ENCODE peak calls at places on chromosome 7, in four cellular contexts. H is H9, G is IMR-90, E is mesendoderm. Z is an unnamed sample.

GRCh38 chr7:149027560-149028345 is 552 bp downstream of the PDIA4 start:
- DNase-seq in G (peak), E (no peak), H (no peak), Z (no peak)

GRCh38 chr7:107773027-107773426 is 29.1 kb downstream of the CBLL1 start:
- DNase-seq in H (no peak), E (no peak), G (no peak), Z (no peak)

GRCh38 chr7:32616625-32617024 is 121.3 kb downstream of the AVL9 start:
- DNase-seq in G (peak), E (peak), H (no peak), Z (no peak)

GRCh38 chr7:27375958-27376357 is 133.4 kb downstream of the EVX1 start:
- DNase-seq in E (peak), G (no peak), H (peak), Z (no peak)

GRCh38 chr7:53541467-53541866 is 506.0 kb downstream of the POM121L12 start:
- DNase-seq in H (no peak), G (no peak), E (no peak), Z (no peak)

GRCh38 chr7:86776136-86776535 is 132.4 kb downstream of the GRM3 start:
- DNase-seq in G (no peak), H (no peak), E (no peak), Z (no peak)

GRCh38 chr7:143074141-143074540 is 22.0 kb downstream of the OR6V1 start:
- DNase-seq in G (no peak), H (no peak), E (no peak), Z (no peak)

GRCh38 chr7:43769791-43770465 is 11.4 kb downstream of the BLVRA start:
- DNase-seq in H (no peak), G (no peak), E (no peak), Z (no peak)

GRCh38 chr7:88146611-88147010 is 73.2 kb downstream of the SRI start:
- DNase-seq in G (no peak), E (no peak), H (no peak), Z (no peak)

GRCh38 chr7:69934475-69934903 is 336.2 kb downstream of the AUTS2 start:
- DNase-seq in E (no peak), G (no peak), H (no peak), Z (no peak)

GRCh38 chr7:112509390-112509789 is 28.6 kb downstream of the LSMEM1 start:
- DNase-seq in E (no peak), G (no peak), H (no peak), Z (no peak)

GRCh38 chr7:37304926-37305325 is 143.7 kb downstream of the ELMO1 start:
- DNase-seq in H (no peak), E (no peak), G (no peak), Z (no peak)

GRCh38 chr7:114710495-114710894 is 211.4 kb upstream of the MDFIC start:
- DNase-seq in E (peak), G (no peak), H (no peak), Z (no peak)

GRCh38 chr7:43674559-43675436 is 54.5 kb downstream of the COA1 start:
- DNase-seq in H (no peak), G (peak), E (no peak), Z (no peak)

GRCh38 chr7:110130669-110131068 is 960.3 kb upstream of the LRRN3 start:
- DNase-seq in G (peak), E (no peak), H (no peak), Z (no peak)

GRCh38 chr7:152336754-152337368 is 98.9 kb downstream of the KMT2C start:
- DNase-seq in H (peak), G (peak), E (peak), Z (no peak)

GRCh38 chr7:102120666-102121065 is 166.0 kb upstream of the SH2B2 start:
- DNase-seq in E (no peak), G (no peak), H (no peak), Z (no peak)

GRCh38 chr7:117777335-117778150 is 95.7 kb downstream of the CTTNBP2 start:
- DNase-seq in H (no peak), E (no peak), G (no peak), Z (no peak)

GRCh38 chr7:33754933-33755928 is 150.1 kb upstream of the BMPER start:
- DNase-seq in E (no peak), G (no peak), H (no peak), Z (no peak)

GRCh38 chr7:128915271-128915819 is 4.8 kb upstream of the KCP start:
- DNase-seq in H (peak), E (no peak), G (no peak), Z (peak)

GRCh38 chr7:81127991-81128390 is 209.1 kb upstream of the SEMA3C start:
- DNase-seq in H (no peak), G (peak), E (no peak), Z (no peak)

GRCh38 chr7:15461576-15461975 is 100.2 kb downstream of the AGMO start:
- DNase-seq in H (no peak), E (peak), G (peak), Z (no peak)

GRCh38 chr7:54773472-54774399 is 14.7 kb upstream of the SEC61G start:
- DNase-seq in G (peak), E (peak), H (peak), Z (peak)

GRCh38 chr7:98250789-98251188 is 1.2 kb downstream of the TECPR1 start:
- DNase-seq in H (no peak), G (no peak), E (peak), Z (no peak)

GRCh38 chr7:130939285-130940095 is 205.5 kb upstream of the KLF14 start:
- DNase-seq in H (no peak), G (peak), E (no peak), Z (no peak)

GRCh38 chr7:42543953-42544352 is 306.9 kb upstream of the GLI3 start:
- DNase-seq in H (no peak), G (no peak), E (no peak), Z (no peak)

GRCh38 chr7:157347217-157347904 is 10.6 kb downstream of the DNAJB6 start:
- DNase-seq in E (no peak), G (peak), H (no peak), Z (no peak)

GRCh38 chr7:14125998-14126397 is 136.5 kb upstream of the ETV1 start:
- DNase-seq in G (peak), H (no peak), E (peak), Z (no peak)

GRCh38 chr7:145644426-145645154 is 472.0 kb upstream of the CNTNAP2 start:
- DNase-seq in H (no peak), G (no peak), E (no peak), Z (no peak)

GRCh38 chr7:102404005-102404861 is 8.1 kb downstream of the PRKRIP1 start:
- DNase-seq in E (peak), G (peak), H (peak), Z (peak)

GRCh38 chr7:102128303-102128702 is 158.4 kb upstream of the SH2B2 start:
- DNase-seq in E (no peak), G (no peak), H (no peak), Z (no peak)

GRCh38 chr7:21218155-21218554 is 209.7 kb upstream of the SP4 start:
- DNase-seq in G (no peak), H (no peak), E (no peak), Z (no peak)
- H3K56ac ChIP-seq in G (no peak), H (no peak), E (no peak), Z (no peak)

GRCh38 chr7:90188281-90188680 is 23.3 kb upstream of the STEAP2 start:
- DNase-seq in G (no peak), H (no peak), E (no peak), Z (no peak)
- H3K56ac ChIP-seq in G (no peak), H (no peak), E (no peak), Z (no peak)

GRCh38 chr7:100603697-100604077 is 1.5 kb downstream of the PCOLCE start:
- DNase-seq in G (peak), H (no peak), E (peak), Z (peak)

GRCh38 chr7:100607111-100607510 is 4.9 kb downstream of the PCOLCE start:
- DNase-seq in H (no peak), E (no peak), G (peak), Z (no peak)

GRCh38 chr7:100604078-100604975 is 2.2 kb downstream of the PCOLCE start:
- DNase-seq in H (peak), G (peak), E (peak), Z (peak)

GRCh38 chr7:100604976-100605911 is 3.1 kb downstream of the PCOLCE start:
- DNase-seq in H (peak), E (no peak), G (no peak), Z (no peak)

DNA sequence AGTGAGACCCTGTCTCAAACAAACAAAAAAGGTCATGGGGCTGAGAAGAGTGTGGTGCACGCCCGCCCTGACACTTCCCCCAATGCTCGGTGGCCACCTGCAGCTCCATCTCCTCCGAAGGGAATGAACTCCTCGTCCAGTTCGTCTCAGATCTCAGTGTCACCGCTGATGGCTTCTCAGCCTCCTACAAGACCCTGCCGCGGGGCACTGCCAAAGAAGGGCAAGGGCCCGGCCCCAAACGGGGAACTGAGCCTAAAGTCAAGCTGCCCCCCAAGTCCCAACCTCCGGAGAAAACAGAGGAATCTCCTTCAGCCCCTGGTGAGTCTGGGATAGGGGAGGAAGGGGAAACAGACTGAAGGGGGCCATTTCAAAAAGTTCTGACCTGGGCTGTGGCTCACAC is 4.2 kb downstream of the PCOLCE start:
- DNase-seq in G (no peak), E (no peak), H (no peak), Z (no peak)
- H3K56ac ChIP-seq in G (no peak), E (no peak), H (no peak), Z (no peak)

GRCh38 chr7:150629347-150629746 is 2.8 kb downstream of the GIMAP6 start:
- DNase-seq in G (no peak), H (no peak), E (no peak), Z (no peak)
- H3K56ac ChIP-seq in G (no peak), H (no peak), E (no peak), Z (no peak)

GRCh38 chr7:2952316-2952715 is 91.4 kb downstream of the CARD11 start:
- DNase-seq in G (no peak), H (no peak), E (no peak), Z (no peak)

GRCh38 chr7:2954433-2954853 is 89.2 kb downstream of the CARD11 start:
- DNase-seq in H (no peak), G (no peak), E (no peak), Z (no peak)

GRCh38 chr7:2953588-2954407 is 89.9 kb downstream of the CARD11 start:
- DNase-seq in H (no peak), G (no peak), E (no peak), Z (no peak)

GRCh38 chr7:2955177-2955768 is 88.4 kb downstream of the CARD11 start:
- DNase-seq in G (no peak), H (no peak), E (no peak), Z (no peak)

GRCh38 chr7:2953099-2953498 is 90.6 kb downstream of the CARD11 start:
- DNase-seq in E (no peak), H (no peak), G (no peak), Z (no peak)
- H3K56ac ChIP-seq in E (no peak), H (no peak), G (no peak), Z (no peak)

GRCh38 chr7:3975371-3975770 is 674.3 kb downstream of the SDK1 start:
- DNase-seq in E (no peak), H (no peak), G (no peak), Z (no peak)
- H3K56ac ChIP-seq in E (no peak), H (no peak), G (no peak), Z (no peak)

GRCh38 chr7:991017-991728 is 8.2 kb downstream of the CYP2W1 start:
- DNase-seq in H (no peak), G (no peak), E (no peak), Z (no peak)
- H3K56ac ChIP-seq in H (no peak), G (no peak), E (no peak), Z (no peak)

GRCh38 chr7:45401851-45402250 is 172.3 kb upstream of the ADCY1 start:
- DNase-seq in E (no peak), H (no peak), G (no peak), Z (no peak)
- H3K56ac ChIP-seq in E (no peak), H (no peak), G (no peak), Z (no peak)

GRCh38 chr7:155987681-155988080 is 175.4 kb upstream of the SHH start:
- DNase-seq in G (no peak), E (no peak), H (peak), Z (no peak)

GRCh38 chr7:155985518-155986427 is 173.5 kb upstream of the SHH start:
- DNase-seq in G (no peak), H (peak), E (no peak), Z (no peak)

GRCh38 chr7:155988421-155988820 is 176.2 kb upstream of the SHH start:
- DNase-seq in H (peak), E (no peak), G (no peak), Z (peak)

GRCh38 chr7:155984609-155985405 is 172.5 kb upstream of the SHH start:
- DNase-seq in E (no peak), G (no peak), H (peak), Z (no peak)

GRCh38 chr7:155986497-155987160 is 174.4 kb upstream of the SHH start:
- DNase-seq in H (peak), G (no peak), E (no peak), Z (peak)
- H3K56ac ChIP-seq in H (no peak), G (no peak), E (no peak), Z (no peak)

Z was measured in H1.